ENCODE peak calls at places on chromosomes 1 and 21, in four cellular contexts. X is tibial nerve, V is endothelial cell of umbilical vein, A is sigmoid colon. S is an unnamed sample. For H3K27me3, the result is how much of the 10 kb centered on the place peaks cover.

GRCh38 chr21:42118121-42118795 is 47.1 kb downstream of the UMODL1 start:
- DNase-seq in A (no peak), V (no peak), X (no peak), S (no peak)

GRCh38 chr1:234709473-234710279 is 99.7 kb upstream of the IRF2BP2 start:
- DNase-seq in V (no peak), X (no peak), A (peak), S (no peak)

GRCh38 chr1:70360321-70360720 is 5.8 kb upstream of the ANKRD13C start:
- DNase-seq in V (no peak), A (no peak), X (no peak), S (no peak)

GRCh38 chr1:160646711-160647328 is at the start of gene SLAMF1:
- DNase-seq in V (no peak), A (no peak), X (no peak), S (peak)

GRCh38 chr1:9340864-9341263 is 48.2 kb downstream of the SPSB1 start:
- DNase-seq in A (no peak), X (no peak), V (no peak), S (no peak)

GRCh38 chr1:9900142-9901043 is 9.7 kb downstream of the CTNNBIP1 start:
- DNase-seq in X (no peak), V (peak), A (no peak), S (peak)

GRCh38 chr1:158496379-158496778 is 24.4 kb downstream of the OR10R2 start:
- DNase-seq in A (no peak), V (peak), X (no peak), S (no peak)

GRCh38 chr1:247528812-247529474 is 7.3 kb downstream of the OR2C3 start:
- DNase-seq in X (no peak), V (no peak), A (no peak), S (no peak)

GRCh38 chr1:13766906-13767564 is 67.0 kb downstream of the PRDM2 start:
- DNase-seq in X (no peak), A (no peak), V (no peak), S (no peak)

GRCh38 chr1:62356257-62356835 is 37.1 kb upstream of the KANK4 start:
- DNase-seq in A (no peak), V (no peak), X (no peak), S (peak)

GRCh38 chr1:67652800-67653199 is 32.2 kb upstream of the GADD45A start:
- DNase-seq in V (peak), A (no peak), X (no peak), S (no peak)

GRCh38 chr1:110548381-110548780 is 29.4 kb upstream of the KCNA10 start:
- DNase-seq in X (no peak), A (no peak), V (no peak), S (no peak)

DNA sequence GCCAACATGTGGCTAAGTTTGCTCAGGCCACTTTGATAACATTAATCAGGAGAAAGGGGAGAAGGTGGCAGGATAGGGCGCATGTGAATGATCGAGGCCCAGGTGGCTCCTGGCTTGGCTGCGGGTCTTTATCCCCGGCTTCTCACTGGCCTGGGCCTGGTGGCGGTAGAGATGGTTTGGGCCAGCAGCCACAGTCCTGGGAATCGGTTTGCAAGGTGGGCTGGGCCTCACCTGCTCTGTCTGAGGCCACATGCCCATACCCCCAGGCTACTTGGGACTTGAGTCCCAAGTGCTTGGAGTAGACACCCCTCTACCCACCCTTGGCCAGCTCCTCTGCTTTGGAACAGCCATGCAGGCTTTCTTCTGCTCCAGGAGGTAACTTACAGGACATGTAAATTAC is 49.7 kb upstream of the DISP3 start:
- DNase-seq in A (no peak), V (no peak), X (no peak), S (no peak)
- H3K27me3 ChIP-seq in A (under half), V (under half), X (under half), S (under half)

GRCh38 chr1:19608232-19608631 is 35.9 kb upstream of the NBL1 start:
- DNase-seq in V (no peak), X (no peak), A (no peak), S (no peak)
- H3K4me3 ChIP-seq in V (no peak), X (no peak), A (no peak), S (no peak)

GRCh38 chr1:40532844-40533424 is 1.5 kb downstream of the ZNF684 start:
- DNase-seq in A (no peak), V (peak), X (no peak), S (no peak)

GRCh38 chr1:40534589-40534988 is 3.2 kb downstream of the ZNF684 start:
- DNase-seq in X (no peak), V (no peak), A (no peak), S (no peak)

GRCh38 chr1:40532062-40532389 is 589 bp downstream of the ZNF684 start:
- DNase-seq in A (no peak), V (no peak), X (no peak), S (no peak)

GRCh38 chr1:40530735-40531380 is 579 bp upstream of the ZNF684 start:
- DNase-seq in V (no peak), A (no peak), X (no peak), S (no peak)

DNA sequence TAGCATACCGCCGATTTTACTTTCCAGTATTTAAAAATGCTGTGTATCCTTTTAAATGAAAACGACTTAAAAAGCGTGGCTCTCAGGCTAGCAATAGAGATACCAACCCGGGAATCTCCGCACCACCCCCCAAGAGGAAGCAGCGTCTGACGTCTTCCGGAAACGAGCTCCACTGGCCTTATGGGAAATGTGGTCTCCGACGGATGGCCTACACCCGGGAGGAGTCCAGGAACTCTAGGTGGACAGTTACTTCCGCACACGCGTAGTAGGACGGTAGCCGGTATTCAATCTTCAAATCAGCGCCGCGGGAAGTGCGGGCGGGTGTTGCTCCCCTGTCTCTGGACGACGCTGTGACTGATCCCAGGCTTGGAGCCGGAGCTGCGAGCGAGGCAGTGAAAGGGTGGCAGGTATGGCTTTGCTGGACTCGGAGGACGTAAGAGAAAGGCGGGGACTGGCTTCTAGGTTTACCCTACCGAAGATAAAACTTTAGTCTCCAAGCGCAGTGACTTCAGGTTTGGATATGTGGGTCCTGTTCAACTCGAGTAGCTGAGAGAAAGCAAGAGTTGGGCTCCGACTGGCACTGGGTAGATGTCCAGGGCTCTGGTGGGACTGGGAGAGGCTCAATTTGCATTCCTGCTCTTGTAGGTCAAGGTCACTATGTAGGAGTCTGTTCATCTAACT is at the start of gene ZNF684:
- DNase-seq in V (peak), A (peak), X (peak), S (peak)
- TF ChIP-seq POLR2A in V (no peak), A (peak), X (peak), S (peak)

DNA sequence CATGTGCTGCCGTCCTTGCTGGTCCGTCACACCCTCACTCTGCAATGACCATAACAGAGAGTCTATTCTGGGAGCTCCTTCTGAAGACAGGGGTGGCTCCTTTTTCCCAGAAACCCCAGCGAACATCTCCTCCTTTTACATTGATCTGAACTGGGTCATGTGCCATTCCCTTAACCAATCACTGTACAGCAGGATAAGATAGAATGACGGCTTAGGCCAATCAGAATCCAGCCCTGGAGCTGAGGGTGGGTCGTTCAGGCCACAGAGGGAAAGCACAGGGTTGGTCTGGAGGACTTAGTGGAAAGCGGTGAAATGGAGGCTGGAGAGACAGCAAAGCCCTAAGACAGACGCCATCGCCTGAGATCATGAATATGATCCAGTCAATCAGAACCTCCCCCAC is 740.0 kb downstream of the MATN1 start:
- DNase-seq in A (no peak), X (no peak), V (no peak), S (no peak)
- H3K27me3 ChIP-seq in A (under half), X (under half), V (under half), S (under half)

S was measured in adrenal gland.